ENCODE peak calls at places on chromosomes 4 and X, in ten cellular contexts. S is uterus, A is upper lobe of left lung, T is heart left ventricle, P is body of pancreas, V is IMR-90, Z is tibial nerve, E is ovary, R is thyroid gland, C is right lobe of liver. U is an unnamed sample.

GRCh38 chrX:47218920-47219815 is 687 bp downstream of the CDK16 start:
- DNase-seq in S (peak; percentile 68), A (peak; percentile 57), T (peak; percentile 72), P (peak; percentile 33), V (no peak), Z (no peak), E (peak; percentile 53), R (peak; percentile 44), C (peak; percentile 62), U (peak; percentile 59)

GRCh38 chr4:140103676-140104075 is 50.3 kb downstream of the MAML3 start:
- DNase-seq in S (no peak), A (no peak), T (no peak), P (no peak), V (peak; percentile 62), Z (no peak), E (no peak), R (no peak), C (no peak), U (no peak)

GRCh38 chr4:2441393-2442174 is 22.8 kb downstream of the CFAP99 start:
- DNase-seq in S (no peak), A (peak; percentile 65), T (peak; percentile 56), P (peak; percentile 78), V (peak; percentile 41), Z (no peak), E (no peak), R (peak; percentile 52), C (peak; percentile 50), U (no peak)

GRCh38 chr4:70772929-70773555 is 51.3 kb downstream of the RUFY3 start:
- DNase-seq in S (no peak), A (no peak), T (no peak), P (no peak), V (no peak), Z (no peak), E (no peak), R (no peak), C (no peak), U (no peak)

GRCh38 chr4:111136438-111136837 is 513.6 kb upstream of the PITX2 start:
- DNase-seq in S (no peak), A (no peak), T (no peak), P (no peak), V (peak; percentile 59), Z (no peak), E (no peak), R (no peak), C (no peak), U (no peak)

GRCh38 chr4:142656178-142656577 is 189.9 kb downstream of the INPP4B start:
- DNase-seq in S (no peak), A (no peak), T (no peak), P (no peak), V (no peak), Z (no peak), E (no peak), R (peak; percentile 1), C (no peak), U (no peak)

GRCh38 chr4:112881842-112882241 is 167.6 kb upstream of the ANK2 start:
- DNase-seq in S (peak; percentile 35), A (no peak), T (peak; percentile 26), P (no peak), V (no peak), Z (no peak), E (peak; percentile 16), R (no peak), C (no peak), U (no peak)

GRCh38 chr4:2243682-2244380 is 1.9 kb upstream of the HAUS3 start:
- DNase-seq in S (peak; percentile 66), A (peak; percentile 67), T (peak; percentile 73), P (peak; percentile 67), V (peak; percentile 18), Z (no peak), E (peak; percentile 62), R (no peak), C (peak; percentile 39), U (peak; percentile 32)

GRCh38 chr4:158821228-158822009 is 52.6 kb downstream of the FNIP2 start:
- DNase-seq in S (no peak), A (no peak), T (no peak), P (no peak), V (peak; percentile 55), Z (no peak), E (no peak), R (no peak), C (no peak), U (no peak)

GRCh38 chr4:123363729-123364128 is 32.9 kb upstream of the SPRY1 start:
- DNase-seq in S (no peak), A (no peak), T (no peak), P (no peak), V (no peak), Z (no peak), E (no peak), R (no peak), C (no peak), U (no peak)

GRCh38 chr4:76449362-76449767 is 14.3 kb downstream of the SHROOM3 start:
- DNase-seq in S (no peak), A (no peak), T (no peak), P (no peak), V (no peak), Z (no peak), E (no peak), R (no peak), C (no peak), U (no peak)

GRCh38 chrX:119945481-119945880 is 1.9 kb upstream of the NKAP start:
- DNase-seq in S (no peak), A (no peak), T (no peak), P (no peak), V (no peak), Z (no peak), E (no peak), R (no peak), C (no peak), U (no peak)

GRCh38 chrX:119954374-119954773 is 10.8 kb upstream of the NKAP start:
- DNase-seq in S (no peak), A (no peak), T (no peak), P (no peak), V (no peak), Z (no peak), E (no peak), R (no peak), C (no peak), U (no peak)

GRCh38 chrX:119943185-119943988 is at the start of gene NKAP:
- DNase-seq in S (peak; percentile 80), A (peak; percentile 78), T (peak; percentile 80), P (peak; percentile 87), V (peak; percentile 94), Z (peak; percentile 58), E (peak; percentile 75), R (peak; percentile 69), C (peak; percentile 65), U (peak; percentile 75)

GRCh38 chrX:119942831-119943184 is 743 bp downstream of the NKAP start:
- DNase-seq in S (no peak), A (no peak), T (no peak), P (no peak), V (peak; percentile 0), Z (no peak), E (no peak), R (no peak), C (no peak), U (no peak)

GRCh38 chrX:119948381-119948780 is 4.8 kb upstream of the NKAP start:
- DNase-seq in S (no peak), A (no peak), T (no peak), P (no peak), V (no peak), Z (no peak), E (no peak), R (no peak), C (no peak), U (no peak)
- TF ChIP-seq CTCF in S (no peak), A (no peak), T (no peak), P (no peak), V (no peak), Z (no peak), E (no peak), R (no peak), C (no peak), U (no peak)

DNA sequence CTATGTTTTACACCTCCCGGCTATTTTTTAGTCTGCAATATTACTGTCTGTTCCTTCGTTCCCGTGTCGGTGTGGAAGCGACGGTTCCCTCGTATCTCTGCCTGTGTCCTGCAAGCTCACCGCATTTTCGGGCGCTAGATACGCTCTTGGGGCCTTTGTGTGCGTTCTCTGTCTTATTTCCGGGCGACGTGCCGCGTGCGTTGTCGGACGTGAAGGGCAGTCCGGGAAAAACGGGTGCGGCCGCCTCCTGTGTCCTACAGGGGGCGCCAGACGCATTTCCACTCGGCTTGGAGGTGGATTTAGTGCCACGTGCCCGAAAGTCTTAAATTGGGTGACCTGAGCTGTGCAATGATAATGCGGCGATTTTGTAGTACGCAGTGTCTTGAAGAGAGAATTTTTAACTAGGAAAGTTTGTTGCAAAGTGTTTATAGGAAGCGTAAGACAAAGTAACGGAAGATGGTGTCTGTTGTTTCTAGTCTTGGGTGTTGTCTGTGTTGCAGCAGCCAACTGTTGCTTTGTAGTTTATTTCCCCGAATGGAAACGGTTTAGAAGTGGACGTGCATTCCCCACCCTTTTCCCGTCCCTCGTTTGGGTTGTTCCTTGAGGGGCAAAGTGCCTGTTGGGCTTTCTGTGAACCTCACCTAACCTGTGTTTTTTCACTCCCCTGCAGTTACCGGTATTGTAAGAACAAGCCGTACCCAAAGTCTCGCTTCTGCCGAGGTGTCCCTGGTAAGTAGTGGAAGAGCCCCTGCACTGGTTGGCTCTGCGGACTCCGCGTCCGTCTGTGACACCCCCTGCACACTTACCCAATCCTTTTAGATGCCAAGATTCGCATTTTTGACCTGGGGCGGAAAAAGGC is 720 bp downstream of the RPL10 start:
- DNase-seq in S (peak; percentile 84), A (peak; percentile 89), T (peak; percentile 92), P (peak; percentile 90), V (peak; percentile 67), Z (peak; percentile 75), E (peak; percentile 77), R (peak; percentile 91), C (peak; percentile 79), U (peak; percentile 76)
- TF ChIP-seq POLR2A in S (no peak), A (no peak), T (no peak), P (no peak), V (no peak), Z (no peak), E (no peak), R (no peak), C (no peak), U (no peak)

DNA sequence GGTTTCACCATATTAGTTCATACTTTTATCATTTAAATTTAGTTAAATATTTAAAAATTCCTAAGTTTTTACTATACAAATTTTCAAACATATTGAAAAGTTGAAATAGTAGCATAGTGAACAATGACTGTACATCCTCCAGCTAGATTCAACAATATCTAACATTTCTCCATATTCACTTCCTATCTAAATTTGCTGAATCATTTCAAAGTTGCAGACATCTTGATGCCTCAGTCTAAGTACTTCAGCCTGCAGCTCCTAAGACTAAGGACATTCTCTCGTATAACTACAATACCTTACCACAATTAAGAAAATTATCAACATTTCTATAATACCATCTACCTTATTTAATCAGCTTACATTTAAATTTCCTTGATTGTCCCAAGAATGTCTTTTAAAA is 132.7 kb downstream of the TMEM164 start:
- DNase-seq in S (no peak), A (no peak), T (no peak), P (no peak), V (peak; percentile 5), Z (no peak), E (no peak), R (no peak), C (no peak), U (no peak)
- H3K27me3 ChIP-seq in S (no peaks in the 10 kb centered on the region), A (no peaks in the 10 kb centered on the region), T (no peaks in the 10 kb centered on the region), P (no peaks in the 10 kb centered on the region), V (no peaks in the 10 kb centered on the region), Z (peaks cover 5% of the 10 kb centered on the region), E (no peaks in the 10 kb centered on the region), R (no peaks in the 10 kb centered on the region), C (no peaks in the 10 kb centered on the region), U (no peaks in the 10 kb centered on the region)

DNA sequence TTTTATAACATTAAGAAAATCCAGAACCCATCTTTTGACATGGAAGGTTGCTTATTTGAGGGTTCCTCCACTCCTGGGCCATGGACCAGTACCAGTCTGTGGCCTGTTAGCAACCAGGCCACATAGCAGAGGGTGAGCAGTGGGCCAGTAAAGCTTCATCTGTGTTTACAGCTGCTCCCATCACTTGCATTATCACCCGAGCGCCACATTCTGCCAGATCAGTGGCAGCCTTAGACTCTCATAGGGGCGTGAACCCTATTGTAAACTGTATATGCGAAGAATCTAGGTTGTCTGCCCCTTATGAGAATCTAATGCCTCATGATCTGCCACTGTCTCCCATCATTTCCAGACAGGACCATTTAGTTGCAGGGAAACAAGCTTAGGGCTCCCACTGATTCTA is 58.6 kb downstream of the NDST4 start:
- DNase-seq in S (no peak), A (no peak), T (no peak), P (no peak), V (no peak), Z (no peak), E (no peak), R (no peak), C (no peak), U (no peak)
- TF ChIP-seq CTCF in S (no peak), A (no peak), T (no peak), P (no peak), V (no peak), Z (no peak), E (no peak), R (no peak), C (no peak), U (no peak)